ENCODE peak calls at places on chromosomes 13 and 19, in six cellular contexts. S is H1, T is HepG2, M is HCT116, N is K562, Q is GM12878. Y is an unnamed sample. For H3K4me1, the result is how much of the 10 kb centered on the place peaks cover.

GRCh38 chr19:30695171-30695875 is 323.1 kb downstream of the ZNF536 start:
- DNase-seq in S (no peak), T (no peak), M (no peak), N (peak), Q (no peak), Y (no peak)

GRCh38 chr19:12113121-12113520 is 27.0 kb downstream of the ZNF20 start:
- DNase-seq in S (no peak), T (peak), M (no peak), N (no peak), Q (no peak), Y (no peak)

GRCh38 chr13:20869540-20869939 is 33.0 kb downstream of the XPO4 start:
- DNase-seq in S (no peak), T (no peak), M (no peak), N (no peak), Q (no peak), Y (no peak)

GRCh38 chr13:67223024-67223423 is 7.1 kb downstream of the PCDH9 start:
- DNase-seq in S (no peak), T (no peak), M (no peak), N (no peak), Q (no peak), Y (no peak)

GRCh38 chr19:31160346-31160926 is 188.8 kb downstream of the TSHZ3 start:
- DNase-seq in S (no peak), T (no peak), M (no peak), N (no peak), Q (no peak), Y (no peak)

GRCh38 chr19:52190679-52191293 is 934 bp downstream of the PPP2R1A start:
- DNase-seq in S (no peak), T (no peak), M (no peak), N (no peak), Q (no peak), Y (no peak)

GRCh38 chr19:16739546-16739945 is 19.9 kb downstream of the NWD1 start:
- DNase-seq in S (no peak), T (no peak), M (no peak), N (no peak), Q (no peak), Y (no peak)

GRCh38 chr19:9850235-9850959 is 15.3 kb downstream of the PIN1 start:
- DNase-seq in S (no peak), T (no peak), M (no peak), N (no peak), Q (no peak), Y (no peak)

GRCh38 chr13:84553252-84553651 is 671.0 kb upstream of the SLITRK1 start:
- DNase-seq in S (no peak), T (no peak), M (no peak), N (no peak), Q (no peak), Y (no peak)

GRCh38 chr19:3586124-3586626 is 897 bp downstream of the GIPC3 start:
- DNase-seq in S (no peak), T (no peak), M (no peak), N (peak), Q (no peak), Y (no peak)

GRCh38 chr13:48235100-48235813 is 2.3 kb downstream of the ITM2B start:
- DNase-seq in S (no peak), T (no peak), M (no peak), N (no peak), Q (peak), Y (peak)

GRCh38 chr19:58088521-58089052 is 9.4 kb downstream of the ZSCAN18 start:
- DNase-seq in S (no peak), T (no peak), M (no peak), N (no peak), Q (no peak), Y (no peak)

DNA sequence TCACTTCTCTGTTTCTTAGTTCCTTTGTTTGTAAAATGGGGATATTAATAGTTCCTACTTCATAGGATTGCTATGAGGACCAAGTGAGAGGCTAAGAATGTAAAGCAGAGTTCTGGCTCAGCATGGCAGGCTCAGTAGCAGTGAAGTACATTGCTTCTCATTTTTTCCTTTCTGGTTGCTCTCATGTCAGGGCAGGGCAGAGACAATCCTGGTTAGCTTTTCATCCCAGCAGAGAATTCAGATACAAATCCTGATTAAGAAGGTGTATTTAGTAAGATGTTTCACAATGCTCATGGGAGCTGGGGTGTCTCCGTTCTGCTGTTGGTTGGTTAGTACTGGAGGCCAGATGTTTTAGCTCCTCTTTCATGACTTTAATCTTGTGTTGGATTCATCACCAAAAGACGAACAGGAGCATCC is 42.9 kb downstream of the WASF3 start:
- DNase-seq in S (no peak), T (no peak), M (no peak), N (no peak), Q (no peak), Y (no peak)
- TF ChIP-seq ZNF274 in S (no peak), T (no peak), M (no peak), N (no peak), Q (no peak), Y (no peak)

DNA sequence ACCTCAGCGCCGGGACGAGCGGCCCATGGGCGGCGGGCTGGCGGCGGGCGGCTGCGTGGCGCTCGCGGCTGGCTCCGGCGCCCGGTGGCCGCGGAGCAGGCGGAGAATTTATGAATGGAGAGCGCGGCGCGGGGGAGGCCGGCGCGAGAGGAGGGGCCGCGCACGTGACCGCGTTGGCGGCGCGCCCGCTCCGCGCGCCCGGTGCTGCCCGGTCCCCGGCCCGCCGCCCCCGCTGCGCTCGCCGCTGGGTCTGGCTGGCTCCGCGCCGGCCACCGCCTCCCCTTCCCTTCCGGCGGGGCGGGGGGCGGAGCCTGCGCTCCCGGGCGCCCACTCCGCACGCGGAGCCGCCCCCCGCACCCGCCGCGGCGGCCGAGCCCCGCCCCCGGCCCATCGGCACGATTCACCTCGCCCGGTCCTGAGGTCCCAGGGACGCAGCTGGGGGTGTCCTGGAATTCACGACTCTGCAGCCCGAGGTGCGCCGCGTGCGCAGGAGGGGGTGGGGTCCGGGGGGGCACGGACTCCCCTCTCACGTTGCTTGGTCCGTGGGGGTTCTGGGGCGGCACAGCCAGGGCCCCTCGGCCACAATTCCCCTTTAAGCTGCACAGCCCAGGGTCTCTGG is at the start of gene CBARP:
- DNase-seq in S (no peak), T (no peak), M (no peak), N (peak), Q (no peak), Y (no peak)
- H3K4me1 ChIP-seq in S (under half), T (under half), M (under half), N (under half), Q (under half), Y (under half)

GRCh38 chr13:97262058-97262457 is 39.9 kb downstream of the MBNL2 start:
- DNase-seq in S (no peak), T (no peak), M (no peak), N (no peak), Q (no peak), Y (no peak)

GRCh38 chr13:97257800-97258799 is 36.0 kb downstream of the MBNL2 start:
- DNase-seq in S (no peak), T (peak), M (peak), N (peak), Q (peak), Y (no peak)

GRCh38 chr13:97258801-97259200 is 36.7 kb downstream of the MBNL2 start:
- DNase-seq in S (no peak), T (no peak), M (no peak), N (no peak), Q (no peak), Y (no peak)

GRCh38 chr13:97261254-97262015 is 39.3 kb downstream of the MBNL2 start:
- DNase-seq in S (no peak), T (no peak), M (no peak), N (no peak), Q (no peak), Y (no peak)

DNA sequence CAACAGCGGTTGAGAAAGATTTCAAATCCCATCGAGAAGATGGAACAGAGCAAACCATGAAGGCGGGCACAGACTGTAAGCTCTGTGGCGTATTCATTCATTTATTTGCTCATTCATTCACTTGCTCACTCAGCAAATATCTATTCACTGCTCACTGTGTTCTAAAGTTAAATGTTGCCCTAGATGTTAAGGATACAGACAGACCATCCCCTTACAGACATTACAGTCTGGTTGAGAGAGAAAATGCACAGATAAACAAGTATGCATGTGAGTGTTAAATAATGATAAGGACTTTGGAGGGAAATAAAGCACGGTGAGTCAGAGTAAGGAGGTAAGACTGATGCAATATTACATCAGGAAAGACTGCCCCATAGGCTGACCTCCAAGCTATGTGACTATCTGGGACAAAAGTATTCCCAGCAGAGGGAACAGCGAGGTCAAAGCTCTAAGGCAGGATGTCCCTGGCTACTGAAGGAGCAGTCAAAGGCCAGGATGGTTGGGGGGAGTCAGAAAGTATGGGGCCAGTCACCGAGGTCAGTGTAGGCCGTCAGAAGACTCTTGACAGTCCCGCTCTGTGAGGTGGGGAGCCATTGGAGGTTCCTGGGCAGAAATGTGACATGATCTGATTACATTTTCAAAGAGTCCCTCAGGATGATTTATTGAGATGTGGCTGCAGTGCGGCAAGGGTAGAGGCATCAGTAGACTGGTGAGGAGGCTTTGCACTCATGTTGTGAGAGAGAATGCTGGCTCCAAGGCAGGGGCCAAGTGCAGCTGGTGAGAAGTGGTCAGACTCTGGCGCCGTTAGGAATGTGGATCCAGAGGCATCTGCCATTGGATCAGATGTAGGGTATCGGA is 37.9 kb downstream of the MBNL2 start:
- DNase-seq in S (no peak), T (peak), M (no peak), N (peak), Q (no peak), Y (no peak)
- TF ChIP-seq YY1 in S (no peak), T (no peak), M (no peak), N (no peak), Q (no peak), Y (no peak)

DNA sequence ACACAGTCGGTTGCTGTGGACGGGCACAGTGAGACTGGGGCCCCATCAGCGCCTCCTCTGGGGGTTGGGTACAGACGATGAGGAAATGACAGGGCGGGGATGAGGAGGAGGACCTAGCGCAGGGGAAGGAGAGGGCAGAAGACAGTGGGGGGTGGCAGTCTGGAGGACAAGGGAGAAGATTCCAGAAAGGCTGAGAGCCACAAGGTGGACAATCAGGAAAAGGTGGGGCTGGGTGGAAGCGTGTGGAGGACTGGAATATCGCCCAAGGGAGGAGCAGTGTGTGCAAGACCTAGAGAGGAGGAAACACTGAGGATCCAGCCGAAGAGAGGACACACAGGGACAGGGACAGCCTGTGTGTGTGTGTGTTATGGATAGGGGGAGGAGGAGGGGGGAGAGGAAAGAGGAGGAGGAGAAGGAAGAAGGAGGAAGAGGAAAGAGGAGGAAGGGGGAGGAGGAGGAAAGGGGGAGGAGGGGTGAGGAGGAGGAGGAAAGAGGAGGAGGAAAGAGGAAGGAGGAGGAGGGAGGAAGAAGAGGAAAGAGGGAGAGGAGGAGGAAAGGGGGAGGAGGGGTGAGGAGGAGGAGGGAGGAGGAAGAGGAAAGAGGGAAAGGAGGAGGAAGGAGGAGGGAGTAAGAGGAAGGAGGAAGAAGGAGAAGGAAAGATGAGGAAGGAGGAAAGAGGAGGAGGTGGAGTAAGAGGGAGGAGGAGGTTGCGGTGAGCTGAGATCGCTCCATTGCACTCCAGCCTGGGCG is 15.8 kb upstream of the GARIN5A start:
- DNase-seq in S (no peak), T (no peak), M (no peak), N (peak), Q (no peak), Y (no peak)
- TF ChIP-seq ZNF274 in S (no peak), T (no peak), M (no peak), N (no peak), Q (no peak), Y (no peak)

GRCh38 chr19:6221220-6221877 is 58.4 kb downstream of the MLLT1 start:
- DNase-seq in S (no peak), T (no peak), M (no peak), N (no peak), Q (no peak), Y (no peak)

GRCh38 chr19:6219592-6220290 is 60.0 kb downstream of the MLLT1 start:
- DNase-seq in S (no peak), T (no peak), M (no peak), N (no peak), Q (no peak), Y (no peak)

GRCh38 chr19:6221878-6222746 is 57.7 kb downstream of the MLLT1 start:
- DNase-seq in S (no peak), T (no peak), M (no peak), N (no peak), Q (no peak), Y (no peak)

GRCh38 chr19:6219147-6219525 is 60.6 kb downstream of the MLLT1 start:
- DNase-seq in S (no peak), T (no peak), M (no peak), N (no peak), Q (no peak), Y (no peak)

DNA sequence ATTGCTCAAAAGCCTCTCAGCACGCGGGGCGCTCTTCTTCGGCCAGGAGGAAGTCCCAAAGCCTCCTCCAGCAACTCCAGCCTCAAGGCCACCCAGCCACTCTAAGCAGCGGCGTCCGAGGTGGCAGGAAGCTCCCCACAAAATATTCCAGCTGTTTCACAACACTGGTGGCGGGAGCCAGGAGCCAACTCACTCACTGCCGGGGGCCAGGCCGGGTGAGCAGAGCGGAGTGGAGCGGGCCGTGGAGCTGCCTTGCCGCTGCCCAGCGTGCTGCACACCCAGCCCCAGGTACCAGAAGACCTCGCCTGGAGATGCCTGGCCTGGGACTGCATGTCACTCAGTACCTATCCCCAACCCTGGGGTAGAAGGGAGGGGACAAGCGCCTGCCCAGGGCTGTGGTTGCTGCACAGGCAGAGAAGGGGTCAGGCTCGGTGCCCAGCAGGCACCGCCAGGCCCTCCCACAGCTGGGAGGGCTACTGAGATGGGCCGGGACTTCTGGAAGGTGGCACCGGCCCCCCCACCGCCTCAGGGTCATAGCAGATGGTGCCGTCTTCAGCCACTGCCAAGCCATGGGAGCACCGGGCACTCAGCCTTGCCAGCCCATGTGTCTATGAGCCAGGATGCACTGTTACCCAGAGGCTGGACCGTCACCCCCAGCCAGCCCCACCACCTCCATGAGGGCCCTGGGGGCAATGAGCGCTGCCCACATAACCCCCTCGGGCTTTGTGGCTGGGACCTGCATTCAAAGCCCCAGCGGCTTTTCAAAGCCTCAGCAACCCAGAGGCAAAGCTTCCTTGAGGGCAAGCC is 59.2 kb downstream of the MLLT1 start:
- DNase-seq in S (no peak), T (no peak), M (no peak), N (no peak), Q (no peak), Y (no peak)
- H3K4me1 ChIP-seq in S (under half), T (under half), M (under half), N (under half), Q (under half), Y (under half)

DNA sequence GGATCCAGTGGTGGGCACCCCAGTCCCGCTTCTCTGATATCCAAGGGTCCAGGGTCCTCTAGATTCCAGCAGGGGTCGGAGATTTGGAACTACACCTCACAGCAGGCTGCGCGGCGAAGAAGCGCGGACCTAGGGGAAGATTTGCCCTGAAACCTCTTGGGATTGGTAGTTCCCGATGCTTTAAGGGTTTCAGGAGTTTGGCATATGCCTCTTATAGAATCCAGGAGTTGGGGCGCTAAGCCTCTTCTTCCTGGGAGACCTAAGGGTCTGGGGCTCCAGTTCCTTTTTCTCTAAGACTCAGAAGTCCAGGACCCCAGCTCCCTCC is 349 bp downstream of the BCL2L12 start:
- DNase-seq in S (no peak), T (no peak), M (no peak), N (no peak), Q (no peak), Y (no peak)
- TF ChIP-seq YY1 in S (no peak), T (no peak), M (no peak), N (no peak), Q (no peak), Y (no peak)

DNA sequence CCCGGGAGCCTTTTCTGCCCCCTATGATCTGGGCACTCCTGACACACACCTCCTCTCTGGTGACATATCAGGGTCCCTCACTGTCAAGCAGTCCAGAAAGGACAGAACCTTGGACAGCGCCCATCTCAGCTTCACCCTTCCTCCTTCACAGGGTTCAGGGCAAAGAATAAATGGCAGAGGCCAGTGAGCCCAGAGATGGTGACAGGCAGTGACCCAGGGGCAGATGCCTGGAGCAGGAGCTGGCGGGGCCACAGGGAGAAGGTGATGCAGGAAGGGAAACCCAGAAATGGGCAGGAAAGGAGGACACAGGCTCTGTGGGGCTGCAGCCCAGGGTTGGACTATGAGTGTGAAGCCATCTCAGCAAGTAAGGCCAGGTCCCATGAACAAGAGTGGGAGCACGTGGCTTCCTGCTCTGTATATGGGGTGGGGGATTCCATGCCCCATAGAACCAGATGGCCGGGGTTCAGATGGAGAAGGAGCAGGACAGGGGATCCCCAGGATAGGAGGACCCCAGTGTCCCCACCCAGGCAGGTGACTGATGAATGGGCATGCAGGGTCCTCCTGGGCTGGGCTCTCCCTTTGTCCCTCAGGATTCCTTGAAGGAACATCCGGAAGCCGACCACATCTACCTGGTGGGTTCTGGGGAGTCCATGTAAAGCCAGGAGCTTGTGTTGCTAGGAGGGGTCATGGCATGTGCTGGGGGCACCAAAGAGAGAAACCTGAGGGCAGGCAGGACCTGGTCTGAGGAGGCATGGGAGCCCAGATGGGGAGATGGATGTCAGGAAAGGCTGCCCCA is 8.5 kb upstream of the CEACAM7 start:
- DNase-seq in S (no peak), T (no peak), M (no peak), N (no peak), Q (no peak), Y (no peak)
- TF ChIP-seq ZNF274 in S (no peak), T (no peak), M (no peak), N (no peak), Q (no peak), Y (no peak)

GRCh38 chr19:2042485-2043268 is 8.4 kb downstream of the MKNK2 start:
- DNase-seq in S (no peak), T (no peak), M (no peak), N (no peak), Q (no peak), Y (no peak)
- H3K4me1 ChIP-seq in S (under half), T (under half), M (under half), N (under half), Q (under half), Y (under half)